ENCODE peak calls at places on chromosome 9, in seven cellular contexts. T is body of pancreas; M is CD8-positive, alpha-beta T cell; H is NCI-H187 treated with DMSO at 0.1 percent for 48 hours; E is NCI-H460; C is GM04504; L is GM12891. J is an unnamed sample.

GRCh38 chr9:120513825-120514598 is 66.0 kb downstream of the CDK5RAP2 start:
- DNase-seq in T (no peak), M (no peak), H (no peak), E (no peak), C (no peak), L (no peak), J (no peak)

GRCh38 chr9:126057869-126058467 is 268.7 kb upstream of the MVB12B start:
- DNase-seq in T (no peak), M (no peak), H (no peak), E (no peak), C (no peak), L (no peak), J (no peak)

GRCh38 chr9:426264-426663 is 211.6 kb downstream of the DOCK8 start:
- DNase-seq in T (no peak), M (no peak), H (no peak), E (no peak), C (no peak), L (no peak), J (no peak)

GRCh38 chr9:16125637-16126036 is 572.8 kb downstream of the CCDC171 start:
- DNase-seq in T (no peak), M (no peak), H (no peak), E (no peak), C (no peak), L (no peak), J (no peak)

GRCh38 chr9:73183917-73184861 is 32.5 kb downstream of the ANXA1 start:
- DNase-seq in T (no peak), M (no peak), H (no peak), E (peak), C (no peak), L (no peak), J (no peak)

GRCh38 chr9:122463828-122464632 is 13.7 kb downstream of the OR1J1 start:
- DNase-seq in T (peak), M (no peak), H (peak), E (peak), C (no peak), L (no peak), J (peak)

GRCh38 chr9:87267701-87268100 is 230.0 kb upstream of the DAPK1 start:
- DNase-seq in T (no peak), M (no peak), H (no peak), E (no peak), C (no peak), L (no peak), J (no peak)

GRCh38 chr9:19149230-19149629 is 21.9 kb upstream of the PLIN2 start:
- DNase-seq in T (no peak), M (no peak), H (no peak), E (no peak), C (peak), L (no peak), J (no peak)

GRCh38 chr9:77449177-77450092 is 198.7 kb downstream of the GNA14 start:
- DNase-seq in T (no peak), M (no peak), H (no peak), E (no peak), C (no peak), L (no peak), J (no peak)

GRCh38 chr9:91744114-91744513 is 205.9 kb downstream of the ROR2 start:
- DNase-seq in T (no peak), M (no peak), H (no peak), E (no peak), C (no peak), L (no peak), J (no peak)

GRCh38 chr9:87725356-87725899 is 491 bp upstream of the CTSL start:
- DNase-seq in T (no peak), M (no peak), H (no peak), E (no peak), C (peak), L (no peak), J (peak)

GRCh38 chr9:98185611-98186171 is 6.7 kb downstream of the CORO2A start:
- DNase-seq in T (no peak), M (no peak), H (no peak), E (no peak), C (no peak), L (no peak), J (no peak)

GRCh38 chr9:97632406-97632991 is 669 bp downstream of the TSTD2 start:
- DNase-seq in T (peak), M (no peak), H (no peak), E (no peak), C (peak), L (no peak), J (no peak)

GRCh38 chr9:27870404-27870803 is 297.1 kb upstream of the C9orf72 start:
- DNase-seq in T (no peak), M (no peak), H (no peak), E (no peak), C (no peak), L (no peak), J (no peak)

GRCh38 chr9:3906437-3907213 is 380.8 kb upstream of the RFX3 start:
- DNase-seq in T (no peak), M (no peak), H (no peak), E (peak), C (peak), L (no peak), J (no peak)

GRCh38 chr9:120856700-120857099 is 14.0 kb upstream of the PSMD5 start:
- DNase-seq in T (peak), M (no peak), H (no peak), E (no peak), C (no peak), L (no peak), J (no peak)

GRCh38 chr9:83469722-83470121 is 68.5 kb downstream of the FRMD3 start:
- DNase-seq in T (no peak), M (no peak), H (peak), E (no peak), C (no peak), L (no peak), J (no peak)

GRCh38 chr9:133377721-133378216 is 1.6 kb downstream of the STKLD1 start:
- DNase-seq in T (peak), M (no peak), H (no peak), E (no peak), C (peak), L (no peak), J (no peak)

GRCh38 chr9:37034938-37035471 is 937 bp upstream of the PAX5 start:
- DNase-seq in T (no peak), M (no peak), H (no peak), E (no peak), C (no peak), L (no peak), J (no peak)

GRCh38 chr9:89720721-89721660 is 116.2 kb downstream of the GADD45G start:
- DNase-seq in T (no peak), M (no peak), H (no peak), E (no peak), C (no peak), L (no peak), J (no peak)

GRCh38 chr9:131701789-131702337 is 38.0 kb downstream of the RAPGEF1 start:
- DNase-seq in T (no peak), M (no peak), H (no peak), E (no peak), C (no peak), L (no peak), J (no peak)

GRCh38 chr9:6302417-6302816 is 25.8 kb upstream of the TPD52L3 start:
- DNase-seq in T (no peak), M (no peak), H (no peak), E (no peak), C (no peak), L (no peak), J (no peak)

GRCh38 chr9:105737205-105737604 is 42.9 kb downstream of the TMEM38B start:
- DNase-seq in T (no peak), M (no peak), H (no peak), E (no peak), C (no peak), L (no peak), J (no peak)